ENCODE peak calls at places on chromosomes 12 and 14, in four cellular contexts. G is fibroblast of lung, Q is kidney, H is A549. F is an unnamed sample.

GRCh38 chr12:54215990-54216579 is 27.3 kb upstream of the SMUG1 start:
- DNase-seq in G (no peak), Q (no peak), H (peak; percentile 44), F (no peak)

GRCh38 chr14:35051796-35052195 is 5.7 kb downstream of the FAM177A1 start:
- DNase-seq in G (peak; percentile 20), Q (no peak), H (peak; percentile 34), F (peak; percentile 5)

GRCh38 chr12:82981150-82981549 is 294.4 kb downstream of the TMTC2 start:
- DNase-seq in G (no peak), Q (no peak), H (no peak), F (no peak)

GRCh38 chr14:56198438-56198837 is 80.2 kb downstream of the PELI2 start:
- DNase-seq in G (no peak), Q (no peak), H (no peak), F (no peak)

GRCh38 chr14:41280745-41281144 is 325.9 kb upstream of the LRFN5 start:
- DNase-seq in G (peak; percentile 4), Q (no peak), H (peak; percentile 4), F (no peak)

GRCh38 chr12:6361834-6362233 is 13.5 kb downstream of the SCNN1A start:
- DNase-seq in G (peak; percentile 24), Q (peak; percentile 90), H (peak; percentile 93), F (no peak)

GRCh38 chr14:45990252-45990651 is 661.3 kb downstream of the RPL10L start:
- DNase-seq in G (no peak), Q (no peak), H (peak; percentile 10), F (no peak)

GRCh38 chr14:68283378-68284123 is 464.0 kb downstream of the RAD51B start:
- DNase-seq in G (no peak), Q (peak; percentile 80), H (no peak), F (no peak)

GRCh38 chr14:59490756-59491155 is 6.4 kb downstream of the JKAMP start:
- DNase-seq in G (no peak), Q (no peak), H (no peak), F (no peak)

GRCh38 chr14:22882529-22883190 is 362 bp upstream of the REM2 start:
- DNase-seq in G (peak; percentile 47), Q (no peak), H (peak; percentile 27), F (peak; percentile 42)

GRCh38 chr14:32469388-32470160 is 140.5 kb downstream of the AKAP6 start:
- DNase-seq in G (peak; percentile 82), Q (no peak), H (peak; percentile 55), F (no peak)

GRCh38 chr12:6631549-6631961 is 4.2 kb downstream of the LPAR5 start:
- DNase-seq in G (no peak), Q (no peak), H (no peak), F (no peak)

GRCh38 chr12:52528641-52529143 is 8.5 kb upstream of the KRT5 start:
- DNase-seq in G (no peak), Q (no peak), H (no peak), F (no peak)

GRCh38 chr14:100661340-100661712 is 65.4 kb upstream of the DLK1 start:
- DNase-seq in G (no peak), Q (no peak), H (no peak), F (no peak)

GRCh38 chr14:65403231-65403630 is 9.3 kb upstream of the FUT8 start:
- DNase-seq in G (peak; percentile 55), Q (no peak), H (no peak), F (no peak)

GRCh38 chr14:64623576-64624165 is 73.9 kb downstream of the PPP1R36 start:
- DNase-seq in G (no peak), Q (no peak), H (no peak), F (no peak)

GRCh38 chr12:111454716-111455447 is 49.2 kb downstream of the SH2B3 start:
- DNase-seq in G (no peak), Q (no peak), H (no peak), F (no peak)

GRCh38 chr14:52619692-52620091 is 67.1 kb downstream of the GPR137C start:
- DNase-seq in G (no peak), Q (no peak), H (no peak), F (no peak)

GRCh38 chr14:87830443-87831096 is 162.4 kb downstream of the GALC start:
- DNase-seq in G (no peak), Q (no peak), H (no peak), F (no peak)
- H3K27ac ChIP-seq in G (no peak overlapping the region), Q (no peak overlapping the region), H (no peak overlapping the region), F (no peak overlapping the region)

DNA sequence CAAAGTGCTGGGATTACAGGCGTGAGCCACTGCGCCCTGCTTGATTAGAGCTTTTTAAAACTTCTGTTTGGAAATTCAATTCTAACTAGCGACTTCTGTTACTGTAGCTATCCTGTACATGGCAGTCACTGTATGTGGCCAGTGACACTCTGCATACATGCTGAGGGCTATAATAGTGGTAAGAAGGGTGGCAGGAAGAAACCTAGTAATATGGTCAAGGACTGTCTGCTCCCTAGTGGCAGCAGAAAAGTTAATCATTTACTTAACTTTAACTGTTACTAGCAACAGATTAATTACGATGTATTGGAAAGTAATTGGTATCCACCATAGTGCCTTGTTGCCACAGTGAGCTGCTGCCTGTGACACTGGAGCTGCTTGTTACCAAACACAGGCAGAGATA is 149.0 kb downstream of the KITLG start:
- DNase-seq in G (no peak), Q (no peak), H (no peak), F (no peak)
- TF ChIP-seq CTCF in G (no peak), Q (no peak), H (no peak), F (no peak)

DNA sequence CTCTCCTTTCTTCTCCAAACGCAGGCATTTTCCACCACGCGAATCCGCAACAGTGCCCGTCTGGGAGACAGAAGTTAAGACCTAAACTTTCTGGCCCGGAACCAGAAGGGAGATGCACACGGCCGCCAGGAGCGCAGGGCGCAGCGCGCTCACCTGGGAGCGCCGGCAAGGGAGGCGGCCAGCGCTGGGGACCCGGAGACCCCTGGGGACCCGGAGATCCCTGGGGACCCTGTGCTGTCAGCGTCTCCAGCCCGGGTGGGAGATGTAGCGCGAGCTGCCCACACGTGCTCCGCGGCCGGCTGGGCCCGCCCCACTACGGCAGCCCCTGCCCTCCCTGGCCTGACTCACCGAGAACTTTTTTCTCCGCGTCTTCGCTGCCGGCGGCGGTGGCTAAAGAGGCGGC is 620 bp downstream of the YBX3 start:
- DNase-seq in G (peak; percentile 59), Q (peak; percentile 85), H (no peak), F (peak; percentile 28)
- H3K27ac ChIP-seq in G (peak overlapping the region; percentile 100), Q (peak overlapping the region; percentile 97), H (peak overlapping the region; percentile 94), F (peak overlapping the region; percentile 97)

DNA sequence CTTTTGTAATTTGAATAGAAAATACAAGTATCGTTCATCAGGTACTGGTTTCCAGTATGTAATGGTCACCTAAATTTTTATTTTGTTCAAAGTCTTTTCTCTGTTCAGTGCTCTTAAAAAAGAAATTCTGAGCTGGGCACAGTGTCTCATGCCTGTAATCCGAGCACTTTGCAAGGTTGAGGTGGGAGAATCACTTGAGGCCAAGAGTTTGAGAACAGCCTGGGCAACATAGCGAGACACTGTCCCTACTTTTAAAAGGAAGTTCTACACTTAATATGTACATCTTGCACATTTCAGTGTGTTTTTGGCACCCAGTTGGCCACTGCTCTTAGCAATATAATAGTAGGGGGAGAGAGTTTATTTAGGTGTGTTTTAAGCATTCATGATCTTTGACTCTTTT is 27.9 kb downstream of the PCNX1 start:
- DNase-seq in G (no peak), Q (no peak), H (no peak), F (no peak)
- TF ChIP-seq CTCF in G (no peak), Q (no peak), H (no peak), F (no peak)

DNA sequence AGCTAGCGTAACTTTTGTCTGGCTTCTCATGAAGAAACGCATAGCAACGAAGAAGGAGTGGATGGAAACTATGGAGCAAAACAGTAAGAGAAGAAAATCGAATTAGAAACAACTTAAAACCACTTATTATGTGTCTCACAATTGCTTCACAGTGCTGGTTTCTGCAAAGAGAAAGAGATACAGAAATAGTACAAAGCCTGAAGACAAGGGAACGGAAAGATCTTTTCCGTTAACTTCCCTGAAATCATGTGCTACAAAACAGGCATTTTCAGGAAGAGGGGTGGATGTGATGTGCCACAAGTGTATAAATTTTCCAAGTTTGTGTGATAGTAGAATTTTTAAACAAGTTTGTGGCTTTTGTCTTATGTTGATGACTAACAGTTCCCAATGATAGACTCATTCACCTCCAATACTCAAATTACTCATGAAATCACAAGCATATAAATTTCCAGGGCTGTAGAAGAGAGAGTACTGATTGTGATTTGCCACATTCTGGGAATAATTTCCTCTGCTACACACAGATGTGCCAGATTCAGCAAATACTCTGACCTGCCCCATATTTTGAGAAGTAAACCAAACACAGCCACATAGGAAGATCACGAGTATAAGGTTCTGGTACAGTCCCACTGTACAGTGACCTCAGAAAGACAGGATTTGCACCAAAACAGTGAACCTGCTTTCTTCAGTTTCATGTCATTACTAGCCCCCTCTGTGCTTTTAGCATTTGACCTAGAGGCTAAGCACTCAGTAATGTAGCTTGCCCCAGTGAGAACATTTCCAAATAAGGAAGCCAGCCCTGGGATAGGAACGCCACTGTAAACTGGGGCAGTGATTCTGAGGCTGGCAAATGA is 41.4 kb upstream of the PPFIA2 start:
- DNase-seq in G (peak; percentile 19), Q (no peak), H (no peak), F (peak; percentile 7)
- H3K27ac ChIP-seq in G (no peak overlapping the region), Q (peak overlapping the region; percentile 78), H (no peak overlapping the region), F (peak overlapping the region; percentile 53)

GRCh38 chr14:63361790-63362189 is 43.1 kb upstream of the GPHB5 start:
- DNase-seq in G (no peak), Q (no peak), H (no peak), F (no peak)
- TF ChIP-seq CTCF in G (no peak), Q (no peak), H (no peak), F (no peak)

GRCh38 chr12:57126561-57126960 is 1.7 kb upstream of the LRP1 start:
- DNase-seq in G (no peak), Q (no peak), H (no peak), F (no peak)
- H3K27ac ChIP-seq in G (no peak overlapping the region), Q (peak overlapping the region; percentile 71), H (no peak overlapping the region), F (no peak overlapping the region)

GRCh38 chr12:40162022-40162421 is 56.1 kb upstream of the SLC2A13 start:
- DNase-seq in G (no peak), Q (no peak), H (no peak), F (no peak)
- TF ChIP-seq CTCF in G (no peak), Q (no peak), H (no peak), F (no peak)

GRCh38 chr12:26713885-26714383 is 119.1 kb downstream of the ITPR2 start:
- DNase-seq in G (no peak), Q (no peak), H (no peak), F (no peak)

GRCh38 chr12:26711569-26711968 is 121.4 kb downstream of the ITPR2 start:
- DNase-seq in G (no peak), Q (no peak), H (no peak), F (no peak)

GRCh38 chr12:26711072-26711471 is 121.9 kb downstream of the ITPR2 start:
- DNase-seq in G (no peak), Q (no peak), H (no peak), F (no peak)

GRCh38 chr12:26715232-26715631 is 117.8 kb downstream of the ITPR2 start:
- DNase-seq in G (no peak), Q (no peak), H (no peak), F (no peak)

DNA sequence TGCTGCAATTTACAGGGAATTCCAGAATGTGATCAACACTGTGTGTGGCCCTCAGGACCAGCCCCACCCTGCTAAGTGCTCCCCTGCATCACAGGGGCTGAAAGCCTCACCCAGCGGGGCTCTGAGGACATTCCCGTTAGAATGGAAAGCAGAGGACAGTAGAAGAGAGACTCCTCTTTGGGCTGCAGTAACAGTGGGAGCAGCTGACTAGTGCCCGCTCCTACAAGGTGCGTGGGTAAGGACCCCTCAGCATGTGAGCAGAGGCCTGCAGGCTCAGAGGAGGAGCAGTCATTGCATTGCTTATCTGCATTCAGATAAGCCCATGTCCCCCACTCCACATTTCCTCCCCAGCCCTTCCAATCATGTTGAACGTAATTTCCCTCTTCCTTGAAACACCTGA is 120.1 kb downstream of the ITPR2 start:
- DNase-seq in G (no peak), Q (no peak), H (no peak), F (no peak)
- H3K27ac ChIP-seq in G (no peak overlapping the region), Q (no peak overlapping the region), H (no peak overlapping the region), F (no peak overlapping the region)